ENCODE peak calls at places on chromosome 11, in four cellular contexts. S is amniotic stem cell, H is substantia nigra, Z is NCI-H510A treated with DMSO at 0.1 percent for 48 hours. U is an unnamed sample.
A peak's percentile ranks its signal among the peaks of the same experiment; 100 is the strongest.

GRCh38 chr11:107116358-107116757 is 98.1 kb upstream of the GUCY1A2 start:
- DNase-seq in S (no peak), H (no peak), Z (no peak), U (no peak)

GRCh38 chr11:8956860-8957259 is 7.4 kb downstream of the TMEM9B start:
- DNase-seq in S (no peak), H (no peak), Z (no peak), U (no peak)

GRCh38 chr11:27395556-27396258 is 32.7 kb upstream of the CCDC34 start:
- DNase-seq in S (no peak), H (no peak), Z (peak; percentile 11), U (no peak)

GRCh38 chr11:2169001-2169370 is 2.6 kb downstream of the TH start:
- DNase-seq in S (no peak), H (no peak), Z (no peak), U (no peak)

GRCh38 chr11:114085965-114086364 is 26.5 kb downstream of the ZBTB16 start:
- DNase-seq in S (no peak), H (no peak), Z (peak; percentile 76), U (peak; percentile 89)

GRCh38 chr11:2932850-2933251 is 3.6 kb upstream of the PHLDA2 start:
- DNase-seq in S (no peak), H (no peak), Z (no peak), U (no peak)

GRCh38 chr11:111429066-111429506 is 50.0 kb upstream of the POU2AF1 start:
- DNase-seq in S (peak; percentile 10), H (no peak), Z (peak; percentile 37), U (peak; percentile 51)

GRCh38 chr11:14388352-14388751 is 29.4 kb upstream of the RRAS2 start:
- DNase-seq in S (no peak), H (no peak), Z (no peak), U (no peak)

GRCh38 chr11:88555018-88555828 is 217.7 kb upstream of the CTSC start:
- DNase-seq in S (peak; percentile 89), H (no peak), Z (no peak), U (no peak)

GRCh38 chr11:705646-706438 is at the start of gene EPS8L2:
- DNase-seq in S (no peak), H (no peak), Z (no peak), U (no peak)

GRCh38 chr11:44725016-44725651 is 1.6 kb upstream of the TSPAN18 start:
- DNase-seq in S (no peak), H (no peak), Z (no peak), U (no peak)

GRCh38 chr11:95067828-95068244 is 1.1 kb downstream of the SRSF8 start:
- DNase-seq in S (peak; percentile 52), H (peak; percentile 79), Z (peak; percentile 52), U (no peak)

GRCh38 chr11:19861171-19861570 is 148.5 kb downstream of the NAV2 start:
- DNase-seq in S (no peak), H (no peak), Z (no peak), U (no peak)

GRCh38 chr11:70899616-70900015 is 352.8 kb downstream of the SHANK2 start:
- DNase-seq in S (no peak), H (no peak), Z (no peak), U (no peak)

GRCh38 chr11:2097356-2097997 is 41.7 kb downstream of the IGF2 start:
- DNase-seq in S (peak; percentile 70), H (no peak), Z (no peak), U (no peak)

GRCh38 chr11:103807806-103808205 is 228.6 kb upstream of the DDI1 start:
- DNase-seq in S (no peak), H (no peak), Z (no peak), U (no peak)

GRCh38 chr11:115566185-115566765 is 62.1 kb upstream of the CADM1 start:
- DNase-seq in S (no peak), H (no peak), Z (no peak), U (no peak)